ENCODE peak calls at places on chromosomes 7 and 10, in four cellular contexts. F is GM23248; J is stimulated activated CD8-positive, alpha-beta memory T cell treated with anti-CD3 and anti-CD28 coated beads, Interleukin-4, amount 100 ng/mL, for 24 hours; B is NCI-H748 treated with DMSO at 0.1 percent for 48 hours. K is an unnamed sample.

GRCh38 chr7:44145969-44146897 is 5.1 kb upstream of the MYL7 start:
- DNase-seq in F (peak), B (no peak), J (peak), K (no peak)

GRCh38 chr7:114922652-114923402 is 933 bp downstream of the MDFIC start:
- DNase-seq in F (peak), B (peak), J (peak), K (no peak)

GRCh38 chr7:80699030-80699638 is 60.7 kb downstream of the CD36 start:
- DNase-seq in B (peak), F (peak), J (no peak), K (peak)

GRCh38 chr10:1737222-1738061 is at the start of gene ADARB2:
- DNase-seq in F (peak), J (no peak), B (peak), K (peak)

GRCh38 chr7:50953820-50954219 is 171.1 kb upstream of the GRB10 start:
- DNase-seq in F (peak), B (no peak), J (no peak), K (no peak)

GRCh38 chr7:98346515-98347069 is 54.3 kb downstream of the BAIAP2L1 start:
- DNase-seq in J (no peak), B (no peak), F (no peak), K (no peak)

GRCh38 chr7:51009716-51010496 is 227.2 kb upstream of the GRB10 start:
- DNase-seq in J (no peak), B (no peak), F (peak), K (no peak)

GRCh38 chr7:39720586-39720985 is 97.2 kb downstream of the RALA start:
- DNase-seq in F (no peak), J (no peak), B (peak), K (no peak)

GRCh38 chr10:34702093-34702952 is 112.8 kb downstream of the PARD3 start:
- DNase-seq in J (no peak), F (no peak), B (no peak), K (no peak)

GRCh38 chr7:26374665-26375373 is 83.2 kb downstream of the SNX10 start:
- DNase-seq in B (no peak), F (no peak), J (no peak), K (no peak)

GRCh38 chr7:139976838-139977656 is 85.7 kb downstream of the PARP12 start:
- DNase-seq in B (no peak), F (no peak), J (no peak), K (no peak)

GRCh38 chr10:61897671-61898434 is 3.6 kb upstream of the ARID5B start:
- DNase-seq in J (no peak), F (peak), B (no peak), K (no peak)

GRCh38 chr7:156669035-156669828 is 28.7 kb downstream of the RNF32 start:
- DNase-seq in F (no peak), J (no peak), B (no peak), K (no peak)

GRCh38 chr10:131444286-131444685 is 132.8 kb upstream of the TCERG1L start:
- DNase-seq in B (no peak), F (no peak), J (no peak), K (no peak)

GRCh38 chr7:33196194-33196593 is 66.8 kb downstream of the BBS9 start:
- DNase-seq in B (no peak), F (peak), J (no peak), K (no peak)

GRCh38 chr7:106369349-106369748 is 84.6 kb upstream of the NAMPT start:
- DNase-seq in B (no peak), J (no peak), F (peak), K (no peak)

GRCh38 chr7:142134944-142135343 is 23.4 kb downstream of the MGAM2 start:
- DNase-seq in B (no peak), F (no peak), J (no peak), K (no peak)

GRCh38 chr7:131493559-131493958 is 62.9 kb downstream of the PODXL start:
- DNase-seq in F (peak), B (no peak), J (no peak), K (no peak)

GRCh38 chr10:5168897-5169296 is 16.1 kb downstream of the AKR1C8 start:
- DNase-seq in J (no peak), F (no peak), B (no peak), K (no peak)

GRCh38 chr7:157650131-157650631 is 313.4 kb downstream of the DNAJB6 start:
- DNase-seq in B (no peak), J (no peak), F (no peak), K (no peak)

GRCh38 chr7:100247152-100247757 is 27.5 kb downstream of the PVRIG start:
- DNase-seq in B (peak), J (no peak), F (peak), K (peak)

GRCh38 chr10:112532053-112532658 is 85.1 kb downstream of the VTI1A start:
- DNase-seq in J (no peak), B (no peak), F (no peak), K (no peak)

GRCh38 chr10:125005312-125006187 is 63.6 kb downstream of the ZRANB1 start:
- DNase-seq in J (no peak), F (no peak), B (no peak), K (no peak)

GRCh38 chr10:95793401-95794045 is 37.6 kb downstream of the ENTPD1 start:
- DNase-seq in B (no peak), J (no peak), F (no peak), K (no peak)

GRCh38 chr7:30828591-30828990 is 57.4 kb downstream of the MINDY4 start:
- DNase-seq in J (no peak), F (no peak), B (no peak), K (no peak)

GRCh38 chr10:51832652-51833383 is 133.4 kb upstream of the CSTF2T start:
- DNase-seq in B (no peak), J (peak), F (peak), K (no peak)

GRCh38 chr7:155282671-155283070 is 15.0 kb upstream of the INSIG1 start:
- DNase-seq in F (no peak), J (no peak), B (no peak), K (no peak)

GRCh38 chr10:79547973-79548372 is 12.2 kb downstream of the SFTPA2 start:
- DNase-seq in B (no peak), F (no peak), J (no peak), K (no peak)

GRCh38 chr7:100662377-100662776 is 6.1 kb upstream of the ACTL6B start:
- DNase-seq in B (no peak), J (no peak), F (no peak), K (no peak)

GRCh38 chr10:35211390-35211789 is 84.7 kb downstream of the CREM start:
- DNase-seq in J (no peak), B (no peak), F (no peak), K (no peak)

GRCh38 chr10:69425041-69425440 is 8.3 kb upstream of the TACR2 start:
- DNase-seq in J (no peak), B (no peak), F (no peak), K (no peak)

GRCh38 chr7:92567460-92567859 is 22.7 kb downstream of the FAM133B start:
- DNase-seq in F (peak), J (no peak), B (no peak), K (no peak)

GRCh38 chr7:142853739-142854504 is 954 bp upstream of the EPHB6 start:
- DNase-seq in F (peak), J (peak), B (peak), K (peak)

GRCh38 chr7:19773361-19773760 is at the start of gene TMEM196:
- DNase-seq in B (no peak), F (no peak), J (no peak), K (no peak)

GRCh38 chr7:157818701-157819516 is 482.1 kb downstream of the DNAJB6 start:
- DNase-seq in F (no peak), B (no peak), J (no peak), K (no peak)

GRCh38 chr7:19480383-19480782 is 228.5 kb downstream of the POLR1F start:
- DNase-seq in J (no peak), B (no peak), F (no peak), K (no peak)

K was measured in SHP77 treated with DMSO at 0.1 percent for 48 hours.